ENCODE peak calls at places on chromosome 19, in seven cellular contexts. U is activated naive CD8-positive, alpha-beta T cell treated with anti-CD3 and anti-CD28 coated beads, Interleukin-2, amount 50 U/mL, for 24 hours; Y is lung; M is nephron progenitor cell; N is stimulated activated CD4-positive, alpha-beta T cell treated with anti-CD3 and anti-CD28 coated beads, Interleukin-4, amount 100 ng/mL, for 48 hours; O is DMS53; I is activated B cell treated with CpG ODN at 0.5 μM for 24 hours. F is an unnamed sample.

GRCh38 chr19:47020992-47021496 is 1.4 kb downstream of the NPAS1 start:
- DNase-seq in U (no peak), I (no peak), N (no peak), O (peak), M (peak), Y (no peak), F (no peak)

GRCh38 chr19:8146877-8147575 is 2.4 kb downstream of the FBN3 start:
- DNase-seq in O (no peak), N (no peak), Y (no peak), M (no peak), I (no peak), U (no peak), F (no peak)

GRCh38 chr19:17138937-17139598 is 63.5 kb downstream of the MYO9B start:
- DNase-seq in O (no peak), I (no peak), N (no peak), Y (peak), M (no peak), U (no peak), F (no peak)

GRCh38 chr19:821976-822773 is 420 bp upstream of the PLPPR3 start:
- DNase-seq in O (no peak), M (peak), U (no peak), Y (no peak), N (no peak), I (no peak), F (peak)

GRCh38 chr19:6026390-6026897 is 48.5 kb upstream of the RANBP3 start:
- DNase-seq in O (no peak), Y (no peak), M (no peak), U (no peak), I (no peak), N (no peak), F (no peak)

GRCh38 chr19:27861411-27861975 is 1351.5 kb downstream of the UQCRFS1 start:
- DNase-seq in I (no peak), M (no peak), Y (no peak), U (no peak), O (no peak), N (no peak), F (no peak)

GRCh38 chr19:46992699-46993535 is 26.7 kb upstream of the NPAS1 start:
- DNase-seq in U (no peak), I (no peak), M (no peak), Y (no peak), N (no peak), O (no peak), F (no peak)

GRCh38 chr19:54616840-54617560 is 13.3 kb upstream of the LILRB1 start:
- DNase-seq in I (no peak), U (no peak), M (no peak), O (no peak), N (no peak), Y (no peak), F (no peak)

GRCh38 chr19:33458807-33459206 is 62.8 kb downstream of the PEPD start:
- DNase-seq in M (no peak), O (no peak), Y (no peak), U (no peak), I (no peak), N (no peak), F (no peak)

GRCh38 chr19:46976845-46977320 is 42.8 kb upstream of the NPAS1 start:
- DNase-seq in M (peak), N (no peak), I (no peak), Y (no peak), O (no peak), U (no peak), F (no peak)

GRCh38 chr19:39363909-39364457 is 21.8 kb downstream of the SAMD4B start:
- DNase-seq in I (no peak), O (no peak), U (no peak), M (no peak), N (no peak), Y (no peak), F (no peak)

GRCh38 chr19:40623403-40624239 is 22.5 kb downstream of the LTBP4 start:
- DNase-seq in M (peak), N (no peak), Y (no peak), I (no peak), U (peak), O (no peak), F (no peak)

GRCh38 chr19:4064551-4065260 is 2.0 kb downstream of the ZBTB7A start:
- DNase-seq in O (peak), N (no peak), Y (peak), I (peak), M (peak), U (peak), F (no peak)

GRCh38 chr19:55179570-55180484 is at the start of gene SYT5:
- DNase-seq in Y (no peak), I (peak), N (peak), U (peak), M (peak), O (peak), F (peak)

GRCh38 chr19:5306531-5306930 is 34.1 kb downstream of the PTPRS start:
- DNase-seq in I (no peak), O (no peak), M (peak), Y (no peak), N (no peak), U (no peak), F (no peak)

GRCh38 chr19:4980087-4980486 is 11.2 kb downstream of the KDM4B start:
- DNase-seq in I (no peak), N (no peak), Y (no peak), U (no peak), O (no peak), M (no peak), F (no peak)

GRCh38 chr19:40550951-40551350 is 25.7 kb upstream of the SHKBP1 start:
- DNase-seq in O (no peak), M (no peak), N (no peak), I (no peak), U (no peak), Y (no peak), F (no peak)

GRCh38 chr19:2332341-2333026 is 4.0 kb downstream of the SPPL2B start:
- DNase-seq in M (no peak), I (peak), Y (no peak), O (peak), U (peak), N (no peak), F (no peak)

GRCh38 chr19:55133639-55134444 is 15.2 kb downstream of the TNNT1 start:
- DNase-seq in I (no peak), U (no peak), O (peak), Y (no peak), M (no peak), N (no peak), F (no peak)

GRCh38 chr19:39211731-39212376 is 7.8 kb upstream of the SYCN start:
- DNase-seq in M (no peak), U (no peak), Y (no peak), O (no peak), N (no peak), I (no peak), F (no peak)

GRCh38 chr19:2888739-2889224 is 11.9 kb upstream of the ZNF57 start:
- DNase-seq in I (peak), M (no peak), U (peak), N (peak), O (no peak), Y (no peak), F (no peak)

GRCh38 chr19:31356587-31357314 is 7.5 kb upstream of the TSHZ3 start:
- DNase-seq in I (no peak), Y (no peak), M (peak), U (peak), O (no peak), N (peak), F (no peak)

GRCh38 chr19:16142032-16142580 is 1.4 kb upstream of the HSH2D start:
- DNase-seq in Y (no peak), M (no peak), I (no peak), U (no peak), N (no peak), O (no peak), F (no peak)

GRCh38 chr19:41218615-41219507 is at the start of gene AXL:
- DNase-seq in Y (peak), M (peak), U (no peak), N (no peak), I (no peak), O (peak), F (peak)

GRCh38 chr19:15091918-15092753 is 10.1 kb downstream of the OR1I1 start:
- DNase-seq in O (peak), Y (no peak), N (peak), I (no peak), U (peak), M (peak), F (peak)

GRCh38 chr19:10502524-10503001 is 593 bp downstream of the KEAP1 start:
- DNase-seq in N (peak), U (peak), I (peak), O (peak), M (peak), Y (peak), F (peak)

GRCh38 chr19:51365211-51366049 is 758 bp downstream of the ETFB start:
- DNase-seq in O (no peak), M (no peak), N (no peak), U (no peak), I (peak), Y (no peak), F (no peak)

F was measured in neural crest cell.